ENCODE peak calls at places on chromosome 7, in seven cellular contexts. Y is activated T-cell treated with anti-CD3 and anti-CD28 coated beads for 4 hours; D is hippocampal formation; C is NCI-H82; L is T-helper 2 cell; W is activated CD4-positive, CD25-positive, alpha-beta regulatory T cell; V is D721Med. F is an unnamed sample.

GRCh38 chr7:7884855-7885254 is 83.7 kb upstream of the GLCCI1 start:
- DNase-seq in W (no peak), L (no peak), D (no peak), C (no peak), V (no peak), Y (no peak), F (no peak)

GRCh38 chr7:887488-887820 is 11.1 kb downstream of the GET4 start:
- DNase-seq in W (no peak), C (no peak), Y (no peak), D (no peak), V (no peak), L (no peak), F (no peak)

GRCh38 chr7:140621326-140622035 is 19.1 kb downstream of the DENND2A start:
- DNase-seq in V (no peak), Y (no peak), L (no peak), C (no peak), W (no peak), D (no peak), F (no peak)

GRCh38 chr7:106772655-106773108 is 92.4 kb upstream of the PIK3CG start:
- DNase-seq in V (no peak), L (no peak), C (no peak), W (no peak), D (no peak), Y (no peak), F (no peak)

GRCh38 chr7:1674161-1675035 is 4.3 kb downstream of the ELFN1 start:
- DNase-seq in C (no peak), D (no peak), L (peak; percentile 1), V (no peak), W (no peak), Y (no peak), F (no peak)

GRCh38 chr7:87128883-87129282 is 23.4 kb upstream of the DMTF1 start:
- DNase-seq in D (no peak), L (no peak), V (no peak), C (peak; percentile 86), Y (no peak), W (no peak), F (no peak)

GRCh38 chr7:64037095-64037494 is 8.1 kb upstream of the ZNF727 start:
- DNase-seq in C (no peak), Y (no peak), W (no peak), V (no peak), L (no peak), D (no peak), F (no peak)

GRCh38 chr7:149027055-149027454 is 1.2 kb downstream of the PDIA4 start:
- DNase-seq in Y (no peak), L (no peak), C (no peak), D (no peak), W (no peak), V (no peak), F (no peak)

GRCh38 chr7:12119638-12120303 is 91.3 kb upstream of the TMEM106B start:
- DNase-seq in W (no peak), Y (no peak), L (no peak), D (peak; percentile 1), V (no peak), C (no peak), F (no peak)

GRCh38 chr7:96548664-96549063 is 161.0 kb downstream of the SEM1 start:
- DNase-seq in D (no peak), Y (no peak), V (no peak), C (peak; percentile 2), W (no peak), L (no peak), F (no peak)

F was measured in mucosa of gallbladder.